ENCODE peak calls at places on chromosome 14, in six cellular contexts. One of them, this sample, is unnamed.

GRCh38 chr14:48792376-48793024 is 793.7 kb downstream of the RPS29 start:
- DNase-seq in GM06990: no peak
- DNase-seq in thoracic aorta: no peak
- DNase-seq in coronary artery: no peak
- DNase-seq in heart right ventricle: no peak
- DNase-seq in brain microvascular endothelial cell: peak
- DNase-seq in this sample: no peak

GRCh38 chr14:91067186-91067585 is 6.7 kb upstream of the RPS6KA5 start:
- DNase-seq in GM06990: no peak
- DNase-seq in thoracic aorta: no peak
- DNase-seq in coronary artery: no peak
- DNase-seq in heart right ventricle: no peak
- DNase-seq in brain microvascular endothelial cell: no peak
- DNase-seq in this sample: no peak

GRCh38 chr14:55926007-55926406 is 192.2 kb upstream of the PELI2 start:
- DNase-seq in GM06990: no peak
- DNase-seq in thoracic aorta: no peak
- DNase-seq in coronary artery: no peak
- DNase-seq in heart right ventricle: no peak
- DNase-seq in brain microvascular endothelial cell: no peak
- DNase-seq in this sample: no peak

GRCh38 chr14:39467889-39468524 is 35.8 kb upstream of the FBXO33 start:
- DNase-seq in GM06990: peak
- DNase-seq in thoracic aorta: no peak
- DNase-seq in coronary artery: no peak
- DNase-seq in heart right ventricle: no peak
- DNase-seq in brain microvascular endothelial cell: peak
- DNase-seq in this sample: no peak

GRCh38 chr14:100533647-100534485 is 53.4 kb downstream of the BEGAIN start:
- DNase-seq in GM06990: no peak
- DNase-seq in thoracic aorta: peak
- DNase-seq in coronary artery: no peak
- DNase-seq in heart right ventricle: peak
- DNase-seq in brain microvascular endothelial cell: no peak
- DNase-seq in this sample: no peak

GRCh38 chr14:74846968-74847549 is 28.9 kb downstream of the PROX2 start:
- DNase-seq in GM06990: no peak
- DNase-seq in thoracic aorta: no peak
- DNase-seq in coronary artery: no peak
- DNase-seq in heart right ventricle: no peak
- DNase-seq in brain microvascular endothelial cell: no peak
- DNase-seq in this sample: no peak

GRCh38 chr14:68814376-68815287 is 21.8 kb upstream of the ZFP36L1 start:
- DNase-seq in GM06990: peak
- DNase-seq in thoracic aorta: no peak
- DNase-seq in coronary artery: peak
- DNase-seq in heart right ventricle: peak
- DNase-seq in brain microvascular endothelial cell: no peak
- DNase-seq in this sample: no peak

GRCh38 chr14:92400579-92401444 is 77.8 kb downstream of the SLC24A4 start:
- DNase-seq in GM06990: peak
- DNase-seq in thoracic aorta: no peak
- DNase-seq in coronary artery: no peak
- DNase-seq in heart right ventricle: no peak
- DNase-seq in brain microvascular endothelial cell: no peak
- DNase-seq in this sample: no peak

GRCh38 chr14:73026243-73026844 is 562 bp downstream of the ZFYVE1 start:
- DNase-seq in GM06990: no peak
- DNase-seq in thoracic aorta: peak
- DNase-seq in coronary artery: no peak
- DNase-seq in heart right ventricle: no peak
- DNase-seq in brain microvascular endothelial cell: no peak
- DNase-seq in this sample: no peak

GRCh38 chr14:77903233-77903632 is 103.3 kb downstream of the ADCK1 start:
- DNase-seq in GM06990: no peak
- DNase-seq in thoracic aorta: no peak
- DNase-seq in coronary artery: no peak
- DNase-seq in heart right ventricle: no peak
- DNase-seq in brain microvascular endothelial cell: no peak
- DNase-seq in this sample: no peak

GRCh38 chr14:22531451-22532344 is 57.3 kb downstream of the DAD1 start:
- DNase-seq in GM06990: peak
- DNase-seq in thoracic aorta: no peak
- DNase-seq in coronary artery: no peak
- DNase-seq in heart right ventricle: no peak
- DNase-seq in brain microvascular endothelial cell: no peak
- DNase-seq in this sample: no peak
- H3K4me3 ChIP-seq in GM06990: peak
- H3K4me3 ChIP-seq in thoracic aorta: no peak
- H3K4me3 ChIP-seq in coronary artery: no peak
- H3K4me3 ChIP-seq in heart right ventricle: peak
- H3K4me3 ChIP-seq in brain microvascular endothelial cell: no peak
- H3K4me3 ChIP-seq in this sample: no peak

DNA sequence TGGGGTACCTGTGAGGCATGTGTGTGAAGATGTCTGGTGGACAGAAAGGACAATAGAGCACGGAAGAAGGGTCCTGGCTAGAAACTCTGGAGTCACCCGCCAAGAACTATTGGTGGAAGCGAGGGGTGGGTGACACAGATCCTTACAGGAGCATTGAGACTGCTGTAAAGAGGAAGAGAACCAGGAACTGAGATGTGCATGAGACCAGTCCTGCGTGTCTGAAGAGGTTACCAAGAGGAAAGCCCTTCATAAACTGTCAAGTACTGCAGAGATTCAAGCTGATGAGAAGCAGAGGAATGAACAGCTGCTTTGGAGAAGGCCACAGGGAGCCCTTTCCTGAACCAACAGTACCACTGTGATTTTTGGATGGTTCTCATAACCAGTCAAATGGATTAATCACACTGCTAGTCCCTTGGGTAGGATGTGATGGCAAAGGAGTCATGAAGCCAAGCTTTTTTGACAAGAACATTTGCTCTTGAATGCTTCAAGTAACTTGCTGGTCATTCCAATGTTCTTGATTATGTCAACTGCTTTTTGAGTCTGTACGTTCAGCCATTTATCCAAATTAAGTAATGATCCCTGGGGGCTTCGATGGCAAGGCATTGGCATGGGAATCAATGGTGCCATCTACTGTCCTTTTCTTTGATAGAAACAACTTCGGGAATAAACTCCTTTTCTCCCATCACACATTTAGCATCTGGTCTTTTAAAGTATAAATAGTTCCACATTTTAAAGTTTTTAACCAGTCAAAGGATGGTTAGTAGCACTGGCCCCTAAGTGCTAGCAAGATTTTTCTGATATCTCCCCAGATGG is 42.9 kb downstream of the GPR135 start:
- DNase-seq in GM06990: no peak
- DNase-seq in thoracic aorta: no peak
- DNase-seq in coronary artery: no peak
- DNase-seq in heart right ventricle: no peak
- DNase-seq in brain microvascular endothelial cell: no peak
- DNase-seq in this sample: no peak
- TF ChIP-seq CTCF in GM06990: peak
- TF ChIP-seq CTCF in thoracic aorta: no peak
- TF ChIP-seq CTCF in coronary artery: no peak
- TF ChIP-seq CTCF in heart right ventricle: peak
- TF ChIP-seq CTCF in brain microvascular endothelial cell: peak
- TF ChIP-seq CTCF in this sample: peak

DNA sequence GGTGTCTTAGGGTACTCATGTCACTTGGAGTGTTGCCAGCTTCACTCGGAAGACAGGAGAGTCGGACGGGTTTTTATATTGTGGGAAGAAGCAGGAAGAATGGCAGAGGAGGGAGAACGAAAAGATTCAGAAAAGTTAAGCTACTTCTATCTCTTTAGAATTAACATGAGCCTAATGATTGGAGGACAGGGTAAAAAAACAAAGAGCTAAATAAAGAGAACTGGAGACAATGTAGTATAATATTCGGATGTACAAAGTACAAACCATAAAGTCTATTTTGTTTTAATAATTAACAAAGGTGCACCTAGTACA is 43.9 kb downstream of the EFCAB11 start:
- DNase-seq in GM06990: no peak
- DNase-seq in thoracic aorta: no peak
- DNase-seq in coronary artery: no peak
- DNase-seq in heart right ventricle: no peak
- DNase-seq in brain microvascular endothelial cell: no peak
- DNase-seq in this sample: no peak
- H3K4me3 ChIP-seq in GM06990: no peak
- H3K4me3 ChIP-seq in thoracic aorta: peak
- H3K4me3 ChIP-seq in coronary artery: peak
- H3K4me3 ChIP-seq in heart right ventricle: no peak
- H3K4me3 ChIP-seq in brain microvascular endothelial cell: no peak
- H3K4me3 ChIP-seq in this sample: no peak

GRCh38 chr14:24272442-24272841 is 1.0 kb upstream of the RABGGTA start:
- DNase-seq in GM06990: no peak
- DNase-seq in thoracic aorta: no peak
- DNase-seq in coronary artery: no peak
- DNase-seq in heart right ventricle: no peak
- DNase-seq in brain microvascular endothelial cell: no peak
- DNase-seq in this sample: no peak
- TF ChIP-seq CTCF in GM06990: no peak
- TF ChIP-seq CTCF in thoracic aorta: no peak
- TF ChIP-seq CTCF in coronary artery: no peak
- TF ChIP-seq CTCF in heart right ventricle: no peak
- TF ChIP-seq CTCF in brain microvascular endothelial cell: no peak
- TF ChIP-seq CTCF in this sample: no peak

DNA sequence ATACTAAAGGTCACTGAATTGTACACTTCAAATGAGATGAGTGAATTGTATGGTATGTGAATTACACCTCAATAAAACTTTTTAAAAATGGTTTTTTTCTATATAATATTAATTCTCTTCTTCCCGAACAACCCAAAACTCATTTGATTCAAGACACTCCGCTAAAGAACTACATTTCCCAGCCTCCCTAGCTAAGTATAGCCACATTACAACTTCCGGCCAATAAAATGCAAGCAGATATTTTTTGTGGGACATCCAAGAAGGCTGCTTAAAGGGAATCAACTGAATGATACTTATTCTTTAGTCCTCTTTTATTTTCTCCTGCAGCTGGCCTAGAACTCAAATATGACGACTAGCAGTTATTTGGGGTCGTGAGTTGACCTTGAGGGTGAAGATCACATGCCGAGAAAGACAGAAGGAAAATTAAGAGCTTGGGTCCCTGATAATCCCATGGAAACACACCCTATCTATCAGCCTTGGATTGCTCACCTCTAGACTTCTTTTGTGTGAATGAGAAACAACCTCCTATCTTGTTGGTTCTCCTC is 187.3 kb downstream of the TTC8 start:
- DNase-seq in GM06990: no peak
- DNase-seq in thoracic aorta: no peak
- DNase-seq in coronary artery: no peak
- DNase-seq in heart right ventricle: no peak
- DNase-seq in brain microvascular endothelial cell: no peak
- DNase-seq in this sample: no peak
- H3K4me3 ChIP-seq in GM06990: no peak
- H3K4me3 ChIP-seq in thoracic aorta: no peak
- H3K4me3 ChIP-seq in coronary artery: no peak
- H3K4me3 ChIP-seq in heart right ventricle: no peak
- H3K4me3 ChIP-seq in brain microvascular endothelial cell: no peak
- H3K4me3 ChIP-seq in this sample: peak

GRCh38 chr14:23482814-23483128 is 13.3 kb downstream of the NGDN start:
- DNase-seq in GM06990: no peak
- DNase-seq in thoracic aorta: no peak
- DNase-seq in coronary artery: no peak
- DNase-seq in heart right ventricle: no peak
- DNase-seq in brain microvascular endothelial cell: no peak
- DNase-seq in this sample: no peak

GRCh38 chr14:23483216-23483854 is 13.8 kb downstream of the NGDN start:
- DNase-seq in GM06990: no peak
- DNase-seq in thoracic aorta: no peak
- DNase-seq in coronary artery: no peak
- DNase-seq in heart right ventricle: no peak
- DNase-seq in brain microvascular endothelial cell: peak
- DNase-seq in this sample: no peak

GRCh38 chr14:23481362-23481970 is 12.0 kb downstream of the NGDN start:
- DNase-seq in GM06990: no peak
- DNase-seq in thoracic aorta: no peak
- DNase-seq in coronary artery: no peak
- DNase-seq in heart right ventricle: no peak
- DNase-seq in brain microvascular endothelial cell: no peak
- DNase-seq in this sample: no peak

GRCh38 chr14:23485311-23485710 is 15.8 kb downstream of the NGDN start:
- DNase-seq in GM06990: no peak
- DNase-seq in thoracic aorta: no peak
- DNase-seq in coronary artery: no peak
- DNase-seq in heart right ventricle: no peak
- DNase-seq in brain microvascular endothelial cell: no peak
- DNase-seq in this sample: no peak

GRCh38 chr14:23481992-23482813 is 12.7 kb downstream of the NGDN start:
- DNase-seq in GM06990: no peak
- DNase-seq in thoracic aorta: no peak
- DNase-seq in coronary artery: no peak
- DNase-seq in heart right ventricle: no peak
- DNase-seq in brain microvascular endothelial cell: no peak
- DNase-seq in this sample: no peak
- TF ChIP-seq CTCF in GM06990: no peak
- TF ChIP-seq CTCF in thoracic aorta: no peak
- TF ChIP-seq CTCF in coronary artery: no peak
- TF ChIP-seq CTCF in heart right ventricle: no peak
- TF ChIP-seq CTCF in brain microvascular endothelial cell: no peak
- TF ChIP-seq CTCF in this sample: no peak

This sample was measured in retinal pigment epithelial cell.